ENCODE peak calls at places on chromosomes 6 and 20, in four cellular contexts. I is HepG2, G is K562, V is GM12878. D is an unnamed sample.

GRCh38 chr6:139625998-139626975 is 251.8 kb upstream of the CITED2 start:
- DNase-seq in I (peak), V (no peak), G (no peak), D (no peak)

GRCh38 chr20:26207237-26207966 is 510.7 kb upstream of the ZNF337 start:
- DNase-seq in I (no peak), G (no peak), V (no peak), D (no peak)

GRCh38 chr6:50021894-50022293 is at the start of gene DEFB110:
- DNase-seq in V (no peak), G (no peak), I (no peak), D (no peak)

GRCh38 chr20:50371878-50372769 is 138.1 kb upstream of the PTPN1 start:
- DNase-seq in G (no peak), I (peak), V (no peak), D (no peak)

GRCh38 chr6:87590989-87591388 is 1.1 kb downstream of the ORC3 start:
- DNase-seq in I (no peak), G (no peak), V (no peak), D (no peak)

GRCh38 chr6:46390153-46390876 is 100.9 kb downstream of the RCAN2 start:
- DNase-seq in I (no peak), V (no peak), G (no peak), D (no peak)

GRCh38 chr6:9540534-9541126 is 874.2 kb downstream of the TFAP2A start:
- DNase-seq in I (peak), G (peak), V (no peak), D (no peak)

GRCh38 chr20:62710886-62711702 is 2.5 kb downstream of the NTSR1 start:
- DNase-seq in I (no peak), G (peak), V (no peak), D (no peak)

GRCh38 chr20:13008761-13009681 is at the start of gene SPTLC3:
- DNase-seq in G (no peak), V (no peak), I (peak), D (no peak)

GRCh38 chr20:1808101-1808500 is 87.1 kb upstream of the SIRPA start:
- DNase-seq in G (no peak), V (no peak), I (no peak), D (no peak)

GRCh38 chr6:6931047-6932025 is 176.4 kb upstream of the RREB1 start:
- DNase-seq in I (no peak), G (no peak), V (peak), D (no peak)

GRCh38 chr6:33172307-33173227 is 19.7 kb downstream of the COL11A2 start:
- DNase-seq in G (peak), I (peak), V (no peak), D (peak)

GRCh38 chr6:33170176-33171095 is 21.8 kb downstream of the COL11A2 start:
- DNase-seq in V (peak), G (no peak), I (no peak), D (no peak)

GRCh38 chr6:33171889-33172203 is 20.4 kb downstream of the COL11A2 start:
- DNase-seq in G (no peak), I (no peak), V (no peak), D (no peak)

GRCh38 chr6:33169286-33170175 is 22.7 kb downstream of the COL11A2 start:
- DNase-seq in G (no peak), V (no peak), I (no peak), D (no peak)

GRCh38 chr6:33171096-33171888 is 21.0 kb downstream of the COL11A2 start:
- DNase-seq in I (no peak), G (no peak), V (no peak), D (no peak)
- TF ChIP-seq BRCA1 in I (no peak), G (no peak), V (no peak), D (no peak)

GRCh38 chr20:5843054-5843731 is 93.0 kb downstream of the SHLD1 start:
- DNase-seq in V (peak), I (no peak), G (no peak), D (no peak)
- H3K4me3 ChIP-seq in V (no peak), I (no peak), G (no peak), D (no peak)

GRCh38 chr6:99013145-99013544 is 65.4 kb upstream of the FBXL4 start:
- DNase-seq in V (no peak), G (peak), I (no peak), D (no peak)
- TF ChIP-seq BRCA1 in V (no peak), G (no peak), I (no peak), D (no peak)

DNA sequence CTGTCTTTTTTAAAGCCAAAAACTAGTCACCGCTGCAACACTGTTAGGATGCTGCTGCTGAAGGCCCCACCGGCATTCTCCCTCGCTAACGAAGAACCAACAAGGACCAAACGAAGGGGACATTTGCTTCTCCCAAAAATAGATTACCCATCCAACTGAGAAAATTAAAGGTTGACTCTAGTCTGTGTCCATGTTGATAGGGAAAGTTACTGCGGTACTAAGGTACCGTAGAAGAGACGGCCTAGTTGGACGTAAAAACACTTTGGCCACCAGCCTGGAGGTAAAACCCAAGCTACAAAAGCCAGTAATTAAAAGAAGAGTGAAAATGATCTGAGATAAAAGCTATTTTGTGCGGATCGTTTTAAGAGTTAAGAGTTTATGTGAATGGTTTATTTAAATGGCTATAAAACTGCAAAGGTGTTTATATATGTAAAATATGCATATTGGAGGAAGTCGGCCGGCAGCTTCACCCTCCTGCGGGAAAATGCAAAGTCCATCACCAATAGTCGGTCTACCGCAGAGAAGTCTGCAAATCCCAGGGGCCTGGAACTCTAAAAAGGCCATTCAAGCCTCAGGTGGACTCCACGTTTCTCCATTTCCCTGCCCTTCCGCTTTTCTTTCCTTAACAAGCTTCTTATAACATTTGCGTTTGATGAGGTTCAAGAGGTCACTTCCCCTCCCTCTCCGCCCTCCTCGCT is 11.7 kb upstream of the FOXF2 start:
- DNase-seq in V (no peak), I (no peak), G (no peak), D (no peak)
- H3K4me3 ChIP-seq in V (no peak), I (no peak), G (no peak), D (peak)

DNA sequence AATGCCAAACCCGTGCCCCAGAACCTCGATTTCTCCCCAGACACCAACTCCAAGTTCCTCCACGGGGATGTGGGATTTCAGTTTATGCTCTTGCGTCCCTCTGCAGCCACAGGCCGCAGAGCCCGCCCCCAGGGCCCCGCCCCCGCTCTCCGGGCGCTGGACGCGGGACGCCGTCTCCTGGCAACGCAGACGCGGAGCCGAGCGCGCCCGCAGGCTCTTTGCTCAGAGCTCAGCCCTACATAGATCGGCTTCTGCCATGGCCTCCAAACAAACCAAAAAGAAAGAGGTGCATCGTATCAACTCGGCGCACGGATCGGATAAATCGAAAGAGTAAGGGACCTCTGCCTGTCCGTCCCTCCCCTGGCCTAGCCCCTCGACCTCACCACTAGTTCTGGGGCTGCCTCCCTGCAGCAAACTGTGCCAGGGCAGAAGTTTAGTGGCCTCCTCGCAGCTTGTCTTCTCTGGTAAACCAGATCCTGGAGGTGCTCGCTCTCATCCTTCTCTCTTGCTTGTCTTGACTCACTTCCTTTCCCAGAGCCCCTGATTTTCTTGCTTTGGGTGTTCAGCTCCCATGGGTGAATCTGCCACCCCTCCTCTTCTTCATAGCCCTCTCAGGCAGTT is at the start of gene ADGB:
- DNase-seq in I (peak), V (no peak), G (peak), D (peak)
- TF ChIP-seq BRCA1 in I (no peak), V (no peak), G (no peak), D (no peak)

GRCh38 chr6:37005827-37006514 is 516 bp downstream of the FGD2 start:
- DNase-seq in G (no peak), V (no peak), I (no peak), D (no peak)
- H3K4me3 ChIP-seq in G (no peak), V (peak), I (no peak), D (no peak)

GRCh38 chr20:40682104-40683045 is 6.7 kb downstream of the MAFB start:
- DNase-seq in V (no peak), I (peak), G (no peak), D (no peak)
- TF ChIP-seq BRCA1 in V (no peak), I (peak), G (no peak), D (no peak)

DNA sequence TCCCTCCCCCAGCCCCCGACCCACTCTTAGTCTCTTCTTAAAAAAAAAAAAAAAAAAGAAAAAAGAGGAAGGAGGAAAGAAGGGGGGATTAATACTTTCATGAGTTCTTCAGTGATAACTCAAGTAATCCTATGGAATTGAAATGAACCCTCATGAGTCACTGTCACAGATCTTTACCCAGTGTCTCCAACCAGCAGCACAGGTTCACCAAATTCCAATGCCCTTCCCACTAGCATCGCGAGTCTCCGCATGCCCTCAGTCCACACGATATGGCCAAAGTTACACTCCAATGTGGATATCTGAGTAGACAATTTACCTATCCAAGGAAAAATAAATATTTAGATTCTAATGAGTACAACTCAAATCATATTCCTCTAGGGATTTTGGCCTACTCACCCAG is 74.5 kb downstream of the MDN1 start:
- DNase-seq in G (no peak), V (no peak), I (no peak), D (no peak)
- H3K4me3 ChIP-seq in G (no peak), V (no peak), I (no peak), D (no peak)